ENCODE peak calls at places on chromosomes 12 and 14, in six cellular contexts. Q is AG04450; D is stromal cell of bone marrow; T is activated CD4-positive, alpha-beta T cell treated with anti-CD3 and anti-CD28 coated beads, Interleukin-2, amount 50 U/mL, for 1 hour; H is H9; E is left cardiac atrium. Y is an unnamed sample.

GRCh38 chr14:88075298-88075981 is 70.5 kb downstream of the GPR65 start:
- DNase-seq in Q (no peak), D (no peak), E (no peak), H (no peak), T (no peak), Y (no peak)

GRCh38 chr14:65279958-65280357 is 132.6 kb upstream of the FUT8 start:
- DNase-seq in D (no peak), Q (no peak), H (no peak), T (no peak), E (no peak), Y (no peak)

GRCh38 chr12:95848575-95849388 is 10.0 kb upstream of the SNRPF start:
- DNase-seq in T (no peak), E (no peak), Q (no peak), D (peak), H (no peak), Y (peak)

GRCh38 chr12:84912191-84913142 is at the start of gene SLC6A15:
- DNase-seq in Q (no peak), D (peak), H (peak), E (no peak), T (no peak), Y (no peak)

GRCh38 chr12:124422142-124422569 is 127.3 kb downstream of the RFLNA start:
- DNase-seq in E (no peak), Q (no peak), T (no peak), H (peak), D (no peak), Y (peak)

GRCh38 chr12:57131896-57132744 is 3.8 kb downstream of the LRP1 start:
- DNase-seq in H (no peak), Q (no peak), T (no peak), D (no peak), E (no peak), Y (peak)

GRCh38 chr14:91154851-91155625 is 41.2 kb downstream of the DGLUCY start:
- DNase-seq in D (peak), H (no peak), E (peak), T (no peak), Q (peak), Y (peak)

GRCh38 chr12:8636581-8636980 is 23.9 kb upstream of the AICDA start:
- DNase-seq in D (no peak), Q (no peak), H (no peak), T (no peak), E (no peak), Y (no peak)

GRCh38 chr14:104114421-104115130 is 23.8 kb upstream of the KIF26A start:
- DNase-seq in H (no peak), E (peak), D (no peak), Q (no peak), T (no peak), Y (no peak)

GRCh38 chr12:14930299-14930698 is 8.0 kb downstream of the ERP27 start:
- DNase-seq in D (no peak), T (no peak), E (no peak), Q (no peak), H (no peak), Y (no peak)

GRCh38 chr12:126761420-126761819 is 1505.5 kb upstream of the TMEM132C start:
- DNase-seq in E (no peak), Q (no peak), T (no peak), D (no peak), H (no peak), Y (no peak)

GRCh38 chr12:3670083-3670620 is 82.8 kb downstream of the CRACR2A start:
- DNase-seq in Q (no peak), D (no peak), T (no peak), E (no peak), H (no peak), Y (no peak)

GRCh38 chr12:55619352-55620138 is 17.1 kb upstream of the OR10P1 start:
- DNase-seq in E (no peak), Q (peak), T (no peak), H (peak), D (peak), Y (peak)

GRCh38 chr14:23094666-23095195 is at the start of gene ACIN1:
- DNase-seq in T (peak), E (peak), Q (peak), H (no peak), D (peak), Y (no peak)

GRCh38 chr14:31386271-31386670 is 34.1 kb downstream of the HEATR5A start:
- DNase-seq in H (no peak), D (no peak), Q (no peak), E (no peak), T (no peak), Y (no peak)

GRCh38 chr14:53384073-53384472 is 230.9 kb upstream of the DDHD1 start:
- DNase-seq in T (no peak), E (no peak), H (no peak), D (no peak), Q (no peak), Y (no peak)

GRCh38 chr12:131221946-131222249 is 268.2 kb downstream of the ADGRD1 start:
- DNase-seq in Q (no peak), D (no peak), H (no peak), T (no peak), E (no peak), Y (no peak)

GRCh38 chr12:22631863-22632463 is 7.0 kb downstream of the ETNK1 start:
- DNase-seq in Q (no peak), E (no peak), D (no peak), T (no peak), H (no peak), Y (no peak)

GRCh38 chr14:99727096-99727870 is 43.2 kb downstream of the CYP46A1 start:
- DNase-seq in E (no peak), H (peak), Q (no peak), T (no peak), D (no peak), Y (no peak)

GRCh38 chr12:124453419-124454351 is 113.7 kb downstream of the NCOR2 start:
- DNase-seq in D (no peak), Q (no peak), T (peak), E (peak), H (no peak), Y (peak)

GRCh38 chr14:25400607-25401206 is 350.8 kb upstream of the STXBP6 start:
- DNase-seq in T (no peak), H (peak), E (peak), D (no peak), Q (no peak), Y (peak)

GRCh38 chr12:78331764-78332163 is 501.1 kb downstream of the NAV3 start:
- DNase-seq in H (no peak), D (no peak), Q (no peak), E (no peak), T (no peak), Y (no peak)

GRCh38 chr14:53209370-53209769 is 56.2 kb upstream of the DDHD1 start:
- DNase-seq in T (no peak), E (no peak), Q (no peak), D (peak), H (no peak), Y (no peak)

GRCh38 chr12:53061404-53062010 is 11.6 kb downstream of the TNS2 start:
- DNase-seq in H (peak), E (no peak), D (no peak), T (no peak), Q (no peak), Y (peak)

GRCh38 chr14:20751963-20752562 is 6.4 kb downstream of the EDDM3A start:
- DNase-seq in H (peak), E (no peak), T (no peak), Q (no peak), D (no peak), Y (no peak)

GRCh38 chr12:101019193-101019592 is 190.8 kb downstream of the SLC5A8 start:
- DNase-seq in Q (no peak), T (no peak), E (no peak), H (no peak), D (no peak), Y (no peak)

Y was measured in transverse colon.